ENCODE peak calls at places on chromosomes 13 and 19, in nine cellular contexts. Z, P, D, A, U, O, L, M and J are unnamed samples.

GRCh38 chr19:39481229-39481545 is 549 bp downstream of the TIMM50 start:
- DNase-seq in Z (no peak), P (no peak), D (no peak), A (no peak), U (no peak), O (no peak), L (no peak), M (peak; percentile 17), J (no peak)

GRCh38 chr19:49716154-49716553 is 25.2 kb downstream of the CPT1C start:
- DNase-seq in Z (no peak), P (no peak), D (no peak), A (no peak), U (no peak), O (no peak), L (no peak), M (no peak), J (no peak)

GRCh38 chr19:40616178-40616577 is 15.0 kb downstream of the LTBP4 start:
- DNase-seq in Z (no peak), P (no peak), D (no peak), A (no peak), U (no peak), O (no peak), L (no peak), M (no peak), J (no peak)

GRCh38 chr13:113724016-113724758 is 34.8 kb upstream of the TMEM255B start:
- DNase-seq in Z (no peak), P (no peak), D (no peak), A (no peak), U (no peak), O (no peak), L (no peak), M (no peak), J (no peak)

GRCh38 chr13:99661791-99662190 is 160.5 kb downstream of the TM9SF2 start:
- DNase-seq in Z (no peak), P (no peak), D (no peak), A (no peak), U (no peak), O (no peak), L (no peak), M (peak; percentile 93), J (no peak)

GRCh38 chr13:36395280-36395679 is 37.0 kb upstream of the CCNA1 start:
- DNase-seq in Z (no peak), P (peak; percentile 58), D (peak; percentile 27), A (no peak), U (no peak), O (peak; percentile 46), L (peak; percentile 60), M (peak; percentile 52), J (no peak)

GRCh38 chr19:6577410-6578125 is 13.4 kb downstream of the CD70 start:
- DNase-seq in Z (no peak), P (peak; percentile 92), D (no peak), A (no peak), U (no peak), O (no peak), L (peak; percentile 88), M (no peak), J (no peak)

GRCh38 chr19:15519433-15519976 is 11.2 kb downstream of the CYP4F22 start:
- DNase-seq in Z (no peak), P (no peak), D (no peak), A (no peak), U (no peak), O (no peak), L (no peak), M (no peak), J (no peak)

GRCh38 chr13:27384285-27384684 is 40.1 kb upstream of the GTF3A start:
- DNase-seq in Z (no peak), P (no peak), D (no peak), A (no peak), U (no peak), O (no peak), L (no peak), M (no peak), J (no peak)

GRCh38 chr19:38898788-38899446 is 501 bp downstream of the SIRT2 start:
- DNase-seq in Z (no peak), P (peak; percentile 19), D (no peak), A (no peak), U (no peak), O (no peak), L (no peak), M (peak; percentile 34), J (no peak)

GRCh38 chr19:38952395-38953165 is 21.8 kb downstream of the MRPS12 start:
- DNase-seq in Z (no peak), P (peak; percentile 42), D (no peak), A (peak; percentile 45), U (no peak), O (no peak), L (no peak), M (peak; percentile 80), J (peak; percentile 53)

GRCh38 chr13:51619614-51620013 is 35.4 kb downstream of the WDFY2 start:
- DNase-seq in Z (no peak), P (peak; percentile 56), D (peak; percentile 34), A (no peak), U (no peak), O (peak; percentile 45), L (no peak), M (no peak), J (no peak)

GRCh38 chr13:99255241-99255640 is 2.9 kb downstream of the GPR18 start:
- DNase-seq in Z (no peak), P (no peak), D (no peak), A (no peak), U (no peak), O (no peak), L (no peak), M (no peak), J (no peak)

GRCh38 chr19:15934332-15935078 is at the start of gene CYP4F11:
- DNase-seq in Z (no peak), P (peak; percentile 50), D (no peak), A (no peak), U (no peak), O (no peak), L (peak; percentile 89), M (no peak), J (no peak)

GRCh38 chr19:16062789-16063188 is 13.5 kb upstream of the TPM4 start:
- DNase-seq in Z (peak; percentile 70), P (peak; percentile 38), D (no peak), A (peak; percentile 74), U (peak; percentile 64), O (no peak), L (peak; percentile 57), M (peak; percentile 75), J (peak; percentile 58)

GRCh38 chr19:48807590-48808308 is 3.1 kb downstream of the BCAT2 start:
- DNase-seq in Z (no peak), P (no peak), D (no peak), A (peak; percentile 16), U (no peak), O (no peak), L (no peak), M (peak; percentile 75), J (no peak)

GRCh38 chr19:1468274-1469199 is 10.5 kb downstream of the C19orf25 start:
- DNase-seq in Z (no peak), P (peak; percentile 78), D (no peak), A (peak; percentile 55), U (no peak), O (no peak), L (no peak), M (no peak), J (no peak)

GRCh38 chr19:14768001-14768400 is 10.4 kb downstream of the ADGRE2 start:
- DNase-seq in Z (no peak), P (no peak), D (no peak), A (no peak), U (no peak), O (no peak), L (no peak), M (no peak), J (no peak)

GRCh38 chr19:51163257-51163656 is 21.2 kb downstream of the SIGLEC7 start:
- DNase-seq in Z (no peak), P (peak; percentile 6), D (no peak), A (no peak), U (no peak), O (no peak), L (no peak), M (peak; percentile 13), J (no peak)

DNA sequence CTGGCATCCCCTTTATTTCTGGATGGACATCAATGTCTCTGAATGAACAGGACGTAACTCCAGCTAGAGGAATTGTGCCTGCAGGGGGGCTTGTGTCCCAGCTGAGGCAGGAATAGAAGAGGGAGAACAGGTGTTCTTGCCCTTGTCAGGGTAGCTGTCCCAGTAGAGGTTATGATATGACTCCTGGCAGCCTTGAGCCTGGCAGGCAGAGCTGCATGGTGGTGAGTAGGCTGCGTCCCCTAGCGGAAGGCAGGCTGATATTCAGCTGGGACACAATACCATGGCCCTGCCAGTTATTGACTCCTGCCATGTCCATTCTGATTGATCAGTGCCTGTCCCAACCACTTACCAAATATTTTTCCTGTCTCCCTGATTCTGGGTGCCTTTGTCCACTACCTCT is 197.2 kb downstream of the RAP2A start:
- DNase-seq in Z (no peak), P (no peak), D (no peak), A (no peak), U (no peak), O (no peak), L (no peak), M (peak; percentile 67), J (no peak)
- TF ChIP-seq CTCF in Z (no peak), P (no peak), D (no peak), A (no peak), U (no peak), O (peak; percentile 22), L (no peak), M (peak; percentile 91), J (no peak)

DNA sequence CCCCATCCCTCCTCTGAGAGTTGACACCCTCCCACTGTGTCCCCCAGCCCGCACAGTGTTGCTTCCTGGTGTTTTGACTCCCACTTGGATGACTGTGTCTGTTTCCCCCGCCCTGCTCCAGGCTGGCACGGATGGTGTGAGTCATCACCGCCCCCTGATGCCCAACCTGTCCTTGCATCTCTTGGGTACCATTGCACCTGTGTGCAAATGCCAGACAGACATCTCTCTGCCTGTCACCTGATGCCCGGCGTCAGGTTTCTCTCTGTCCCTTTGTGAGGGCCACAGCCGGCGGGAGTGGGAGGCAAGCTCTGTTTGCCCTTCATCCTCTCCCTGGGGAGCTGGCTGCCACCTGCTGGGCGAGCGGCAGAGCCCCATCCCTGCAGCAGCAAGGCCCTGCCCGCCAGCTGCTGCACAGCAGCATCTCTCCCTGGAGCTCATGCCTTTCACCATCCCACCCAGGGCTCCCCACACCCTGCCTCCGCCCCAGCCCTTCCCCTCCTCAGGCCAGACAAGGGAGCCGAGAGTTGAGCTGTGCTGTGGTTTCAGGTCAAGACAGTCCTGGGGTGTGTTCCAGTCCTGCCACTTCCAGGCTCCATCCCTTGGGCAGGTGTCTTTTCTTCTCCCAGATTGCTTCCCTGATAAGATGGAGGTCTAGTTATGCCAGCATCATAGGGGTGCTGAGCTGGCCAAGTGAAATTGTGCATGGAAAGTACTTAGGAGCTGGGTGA is 29.7 kb downstream of the NKPD1 start:
- DNase-seq in Z (no peak), P (peak; percentile 61), D (no peak), A (no peak), U (no peak), O (no peak), L (peak; percentile 41), M (no peak), J (no peak)
- TF ChIP-seq CTCF in Z (no peak), P (peak; percentile 59), D (peak; percentile 34), A (no peak), U (no peak), O (no peak), L (no peak), M (peak; percentile 35), J (no peak)

GRCh38 chr13:30572859-30573275 is 44.9 kb upstream of the USPL1 start:
- DNase-seq in Z (no peak), P (peak; percentile 25), D (no peak), A (no peak), U (peak; percentile 25), O (no peak), L (peak; percentile 23), M (peak; percentile 47), J (no peak)
- TF ChIP-seq CTCF in Z (peak; percentile 31), P (peak; percentile 30), D (peak; percentile 41), A (no peak), U (peak; percentile 44), O (peak; percentile 32), L (peak; percentile 51), M (peak; percentile 53), J (no peak)

GRCh38 chr13:26221721-26222522 is at the start of gene RNF6:
- DNase-seq in Z (peak; percentile 79), P (peak; percentile 99), D (peak; percentile 98), A (peak; percentile 84), U (peak; percentile 92), O (peak; percentile 98), L (peak; percentile 99), M (peak; percentile 99), J (peak; percentile 77)
- TF ChIP-seq CTCF in Z (no peak), P (peak; percentile 1), D (no peak), A (no peak), U (no peak), O (no peak), L (no peak), M (no peak), J (no peak)